ENCODE peak calls at places on chromosomes 1 and 21, in ten cellular contexts. Z is activated CD4-positive, CD25-positive, alpha-beta regulatory T cell; W is effector CD4-positive, alpha-beta T cell; A is activated CD8-positive, alpha-beta memory T cell treated with anti-CD3 and anti-CD28 coated beads for 24 hours; M is fibroblast of mammary gland; Q is GM23338; L is iris pigment epithelial cell; S is nucleus accumbens; K is left ventricle myocardium inferior; C is stimulated activated CD8-positive, alpha-beta memory T cell treated with anti-CD3 and anti-CD28 coated beads, Interleukin-15, amount 100 ng/mL, for 1 hour. I is an unnamed sample.

GRCh38 chr1:59215766-59216291 is 81.1 kb upstream of the FGGY start:
- DNase-seq in Z (no peak), W (no peak), A (no peak), M (no peak), Q (no peak), L (no peak), S (no peak), K (no peak), C (no peak), I (no peak)

GRCh38 chr1:59062743-59063142 is 234.2 kb upstream of the FGGY start:
- DNase-seq in Z (no peak), W (no peak), A (no peak), M (peak; percentile 90), Q (peak; percentile 21), L (peak; percentile 93), S (no peak), K (no peak), C (no peak), I (no peak)

GRCh38 chr21:46561448-46562095 is 43.3 kb downstream of the S100B start:
- DNase-seq in Z (no peak), W (no peak), A (peak; percentile 67), M (no peak), Q (no peak), L (no peak), S (no peak), K (no peak), C (no peak), I (peak; percentile 19)

GRCh38 chr1:94591791-94592565 is 50.4 kb upstream of the F3 start:
- DNase-seq in Z (no peak), W (no peak), A (no peak), M (no peak), Q (no peak), L (no peak), S (peak; percentile 48), K (no peak), C (no peak), I (no peak)

GRCh38 chr1:214498030-214498429 is 53.4 kb downstream of the PTPN14 start:
- DNase-seq in Z (no peak), W (no peak), A (no peak), M (no peak), Q (no peak), L (no peak), S (no peak), K (no peak), C (no peak), I (no peak)

GRCh38 chr1:206982216-206982615 is 12.0 kb upstream of the FCAMR start:
- DNase-seq in Z (peak; percentile 11), W (peak; percentile 50), A (peak; percentile 76), M (peak; percentile 26), Q (peak; percentile 77), L (peak; percentile 32), S (peak; percentile 39), K (peak; percentile 35), C (peak; percentile 49), I (peak; percentile 60)

GRCh38 chr21:44521928-44522752 is 17.9 kb downstream of the KRTAP10-1 start:
- DNase-seq in Z (no peak), W (no peak), A (no peak), M (no peak), Q (no peak), L (no peak), S (no peak), K (peak; percentile 7), C (no peak), I (no peak)

GRCh38 chr1:41891403-41891896 is 27.3 kb downstream of the HIVEP3 start:
- DNase-seq in Z (no peak), W (peak; percentile 42), A (peak; percentile 84), M (no peak), Q (peak; percentile 44), L (peak; percentile 57), S (no peak), K (no peak), C (peak; percentile 38), I (peak; percentile 53)

GRCh38 chr1:223845810-223846667 is at the start of gene TP53BP2:
- DNase-seq in Z (peak; percentile 76), W (peak; percentile 81), A (peak; percentile 92), M (peak; percentile 81), Q (peak; percentile 91), L (peak; percentile 88), S (peak; percentile 71), K (peak; percentile 90), C (peak; percentile 67), I (peak; percentile 86)

GRCh38 chr1:156549831-156550230 is 22.5 kb downstream of the IQGAP3 start:
- DNase-seq in Z (no peak), W (no peak), A (no peak), M (no peak), Q (no peak), L (no peak), S (no peak), K (no peak), C (no peak), I (no peak)

GRCh38 chr1:178438432-178438831 is 58.3 kb downstream of the CLEC20A start:
- DNase-seq in Z (no peak), W (no peak), A (no peak), M (no peak), Q (peak; percentile 46), L (peak; percentile 45), S (no peak), K (no peak), C (no peak), I (no peak)

GRCh38 chr1:245858683-245859509 is 648.2 kb downstream of the SMYD3 start:
- DNase-seq in Z (no peak), W (no peak), A (no peak), M (peak; percentile 75), Q (no peak), L (peak; percentile 53), S (no peak), K (no peak), C (no peak), I (no peak)

GRCh38 chr1:143691400-143691891 is 280.3 kb downstream of the FAM72C start:
- DNase-seq in Z (no peak), W (no peak), A (no peak), M (peak; percentile 65), Q (peak; percentile 5), L (peak; percentile 8), S (no peak), K (no peak), C (no peak), I (no peak)

GRCh38 chr1:190029441-190029840 is 448.2 kb downstream of the BRINP3 start:
- DNase-seq in Z (no peak), W (no peak), A (no peak), M (no peak), Q (no peak), L (no peak), S (no peak), K (no peak), C (no peak), I (no peak)

GRCh38 chr1:220879509-220880366 is 495 bp downstream of the HLX start:
- DNase-seq in Z (no peak), W (no peak), A (no peak), M (peak; percentile 42), Q (peak; percentile 73), L (peak; percentile 44), S (no peak), K (peak; percentile 64), C (no peak), I (no peak)

GRCh38 chr21:29771491-29772066 is 168.2 kb downstream of the GRIK1 start:
- DNase-seq in Z (no peak), W (no peak), A (no peak), M (no peak), Q (peak; percentile 27), L (no peak), S (no peak), K (no peak), C (no peak), I (no peak)

GRCh38 chr1:22749919-22750670 is 39.5 kb downstream of the EPHB2 start:
- DNase-seq in Z (no peak), W (no peak), A (no peak), M (peak; percentile 93), Q (no peak), L (peak; percentile 97), S (no peak), K (no peak), C (no peak), I (no peak)

GRCh38 chr1:196466656-196467055 is 141.6 kb downstream of the KCNT2 start:
- DNase-seq in Z (no peak), W (no peak), A (no peak), M (peak; percentile 65), Q (no peak), L (peak; percentile 92), S (no peak), K (no peak), C (no peak), I (no peak)

GRCh38 chr1:236066828-236067386 is 2.0 kb upstream of the NID1 start:
- DNase-seq in Z (peak; percentile 8), W (peak; percentile 43), A (peak; percentile 77), M (no peak), Q (peak; percentile 25), L (no peak), S (no peak), K (peak; percentile 72), C (peak; percentile 43), I (peak; percentile 76)

GRCh38 chr21:15788847-15789548 is 59.2 kb downstream of the USP25 start:
- DNase-seq in Z (no peak), W (no peak), A (no peak), M (peak; percentile 13), Q (no peak), L (peak; percentile 88), S (no peak), K (no peak), C (no peak), I (no peak)

GRCh38 chr1:54170961-54171460 is 18.2 kb upstream of the CDCP2 start:
- DNase-seq in Z (no peak), W (no peak), A (no peak), M (no peak), Q (no peak), L (no peak), S (no peak), K (no peak), C (no peak), I (no peak)

GRCh38 chr1:229870381-229870780 is 196.7 kb upstream of the GALNT2 start:
- DNase-seq in Z (no peak), W (no peak), A (no peak), M (no peak), Q (no peak), L (no peak), S (no peak), K (no peak), C (no peak), I (no peak)

GRCh38 chr1:201096977-201097856 is 15.0 kb downstream of the CACNA1S start:
- DNase-seq in Z (no peak), W (no peak), A (no peak), M (no peak), Q (no peak), L (no peak), S (no peak), K (no peak), C (no peak), I (no peak)

GRCh38 chr1:45337630-45338320 is 2.2 kb upstream of the TOE1 start:
- DNase-seq in Z (no peak), W (no peak), A (no peak), M (no peak), Q (no peak), L (no peak), S (no peak), K (no peak), C (no peak), I (no peak)

GRCh38 chr1:12507631-12508030 is 110.4 kb downstream of the DHRS3 start:
- DNase-seq in Z (no peak), W (no peak), A (no peak), M (no peak), Q (no peak), L (peak; percentile 30), S (no peak), K (no peak), C (no peak), I (no peak)

GRCh38 chr21:31777857-31778256 is 45.9 kb upstream of the SCAF4 start:
- DNase-seq in Z (no peak), W (no peak), A (no peak), M (no peak), Q (no peak), L (no peak), S (no peak), K (no peak), C (no peak), I (no peak)

GRCh38 chr1:211920602-211921226 is 90.2 kb upstream of the LPGAT1 start:
- DNase-seq in Z (no peak), W (no peak), A (no peak), M (peak; percentile 75), Q (no peak), L (peak; percentile 41), S (no peak), K (no peak), C (no peak), I (no peak)

GRCh38 chr1:22273686-22274681 is 131.1 kb upstream of the WNT4 start:
- DNase-seq in Z (no peak), W (no peak), A (no peak), M (peak; percentile 11), Q (no peak), L (peak; percentile 36), S (no peak), K (no peak), C (no peak), I (no peak)